ENCODE peak calls at places on chromosomes 12 and 14, in four cellular contexts. V is K562, F is GM12878, O is SK-N-SH. H is an unnamed sample.

GRCh38 chr12:110741371-110741770 is 1.3 kb downstream of the PPP1CC start:
- DNase-seq in O (no peak), F (no peak), V (no peak), H (no peak)

GRCh38 chr14:101151226-101151929 is 247.9 kb upstream of the RTL1 start:
- DNase-seq in O (no peak), F (no peak), V (no peak), H (no peak)

GRCh38 chr12:46959484-46959883 is 119.9 kb upstream of the PCED1B start:
- DNase-seq in F (no peak), O (no peak), V (no peak), H (no peak)

GRCh38 chr12:60072911-60073310 is 477.1 kb downstream of the SLC16A7 start:
- DNase-seq in O (no peak), F (no peak), V (no peak), H (no peak)

GRCh38 chr12:49582201-49582600 is 14.3 kb upstream of the MCRS1 start:
- DNase-seq in V (no peak), O (no peak), F (no peak), H (no peak)

GRCh38 chr14:105348945-105349699 is 34.6 kb downstream of the PACS2 start:
- DNase-seq in F (no peak), V (no peak), O (no peak), H (no peak)

GRCh38 chr12:48881652-48882324 is 16.1 kb upstream of the RND1 start:
- DNase-seq in O (no peak), F (no peak), V (no peak), H (no peak)

GRCh38 chr12:49060237-49061156 is at the start of gene KMT2D:
- DNase-seq in O (peak; percentile 95), V (peak; percentile 89), F (peak; percentile 59), H (peak; percentile 92)

GRCh38 chr12:20257311-20257710 is 111.0 kb upstream of the PDE3A start:
- DNase-seq in V (no peak), F (no peak), O (no peak), H (no peak)

GRCh38 chr14:67418368-67419174 is 6.6 kb upstream of the PLEK2 start:
- DNase-seq in V (peak; percentile 74), F (no peak), O (no peak), H (no peak)

GRCh38 chr14:96538663-96539317 is 36.6 kb downstream of the PAPOLA start:
- DNase-seq in O (no peak), V (no peak), F (no peak), H (no peak)

GRCh38 chr14:71143391-71144290 is 236.4 kb downstream of the PCNX1 start:
- DNase-seq in V (peak; percentile 19), F (no peak), O (no peak), H (no peak)

GRCh38 chr14:68952544-68953535 is 26.3 kb downstream of the ACTN1 start:
- DNase-seq in V (no peak), F (no peak), O (peak; percentile 78), H (no peak)

GRCh38 chr14:76644875-76645518 is 116.3 kb upstream of the VASH1 start:
- DNase-seq in O (peak; percentile 74), V (peak; percentile 49), F (no peak), H (peak; percentile 79)

GRCh38 chr14:78227466-78228077 is 57.4 kb downstream of the NRXN3 start:
- DNase-seq in V (no peak), F (no peak), O (no peak), H (peak; percentile 17)

GRCh38 chr12:57637364-57637763 is 4.4 kb upstream of the B4GALNT1 start:
- DNase-seq in F (no peak), V (peak; percentile 5), O (no peak), H (no peak)

GRCh38 chr12:4272976-4273650 is 449 bp upstream of the CCND2 start:
- DNase-seq in F (no peak), O (no peak), V (no peak), H (no peak)
- TF ChIP-seq USF1 in F (no peak), O (no peak), V (no peak), H (no peak)

DNA sequence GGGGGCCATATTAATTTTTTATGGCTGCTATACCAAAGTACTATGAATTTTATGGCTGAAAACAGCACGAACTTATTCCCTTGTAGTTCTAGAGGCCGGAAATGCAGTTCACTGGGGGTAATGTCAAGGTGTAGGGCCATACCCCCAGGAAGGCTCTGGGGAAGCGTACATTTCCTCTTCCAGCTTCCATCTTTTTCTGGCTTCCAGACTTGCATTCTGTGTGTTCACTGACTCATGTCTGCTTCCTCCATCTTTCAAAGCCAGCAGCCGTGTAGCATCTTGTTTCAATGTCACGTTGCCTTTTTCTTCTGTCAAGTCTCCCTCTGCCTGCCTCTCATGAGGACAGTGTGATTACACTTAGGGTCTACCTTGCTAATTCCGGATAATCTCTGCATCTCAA is 133.6 kb downstream of the BICD1 start:
- DNase-seq in F (no peak), O (no peak), V (no peak), H (no peak)
- TF ChIP-seq USF1 in F (no peak), O (no peak), V (no peak), H (no peak)

DNA sequence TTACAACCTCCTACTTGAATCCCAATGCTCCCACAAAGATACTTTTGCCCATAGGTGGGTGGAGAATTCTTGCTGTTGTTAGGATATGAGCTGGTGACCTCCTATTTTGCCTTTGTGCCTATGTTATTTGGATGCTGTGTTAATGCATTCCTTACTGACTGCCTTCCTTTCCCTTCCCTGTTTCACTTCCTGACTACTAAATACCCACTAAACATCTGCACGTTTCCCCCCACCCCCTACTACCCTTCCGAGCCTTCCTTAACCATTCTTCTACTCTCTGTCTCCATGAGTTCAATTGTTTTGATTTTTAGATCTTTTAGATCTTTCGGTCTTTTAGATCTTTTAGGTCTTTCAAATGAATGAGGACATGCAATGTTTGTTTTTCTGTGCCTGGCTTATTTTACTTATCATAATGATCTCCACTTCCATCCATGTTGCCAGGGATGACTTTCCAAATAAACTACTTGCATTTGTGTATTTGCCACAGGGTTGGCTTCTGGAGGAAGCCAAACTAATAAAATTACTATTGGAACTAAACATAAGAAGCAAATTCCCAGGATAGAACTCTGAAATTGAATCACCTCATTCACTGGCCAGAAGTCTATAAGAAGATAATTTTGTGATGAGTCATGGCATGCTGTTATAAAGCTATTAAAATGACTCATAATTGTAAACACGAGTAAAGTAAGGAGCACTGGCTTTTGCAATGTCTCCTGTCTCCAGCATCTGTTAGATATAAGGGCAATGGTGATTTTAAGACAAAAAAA is 586.2 kb downstream of the LRFN5 start:
- DNase-seq in F (no peak), V (no peak), O (no peak), H (no peak)
- TF ChIP-seq USF1 in F (no peak), V (no peak), O (no peak), H (no peak)

GRCh38 chr12:6548556-6549378 is 7.1 kb downstream of the IFFO1 start:
- DNase-seq in V (no peak), O (no peak), F (no peak), H (no peak)
- TF ChIP-seq USF1 in V (no peak), O (no peak), F (no peak), H (no peak)

GRCh38 chr12:119696943-119697342 is 29.0 kb downstream of the PRKAB1 start:
- DNase-seq in O (no peak), F (no peak), V (no peak), H (no peak)

GRCh38 chr12:119695034-119695433 is 27.1 kb downstream of the PRKAB1 start:
- DNase-seq in F (no peak), V (peak; percentile 37), O (peak; percentile 37), H (peak; percentile 32)

GRCh38 chr12:119699199-119699765 is 31.3 kb downstream of the PRKAB1 start:
- DNase-seq in V (no peak), O (no peak), F (no peak), H (no peak)

GRCh38 chr12:119704065-119704747 is 36.3 kb downstream of the PRKAB1 start:
- DNase-seq in V (no peak), O (no peak), F (no peak), H (no peak)

DNA sequence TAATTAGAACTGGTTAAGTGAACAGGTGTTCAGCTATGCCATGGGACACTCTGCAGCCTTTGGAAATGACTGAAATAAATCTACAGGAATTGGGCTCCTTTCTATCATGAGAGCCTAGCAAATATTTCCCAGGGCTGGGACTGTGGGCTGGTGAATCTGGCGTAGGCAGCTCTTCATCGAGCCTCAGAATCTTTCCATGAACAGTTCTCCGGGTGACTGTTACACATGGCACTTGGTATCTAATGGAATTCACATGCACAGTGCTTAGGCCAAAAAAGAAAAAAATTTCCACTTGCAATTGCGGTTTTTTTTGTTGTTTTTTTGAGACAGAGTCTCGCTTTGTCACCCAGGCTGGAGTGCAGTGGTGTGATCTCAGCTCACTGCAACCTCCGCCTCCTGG is 32.1 kb downstream of the PRKAB1 start:
- DNase-seq in V (no peak), F (no peak), O (no peak), H (no peak)
- TF ChIP-seq USF1 in V (no peak), F (no peak), O (no peak), H (no peak)

GRCh38 chr12:26830783-26831601 is 2.0 kb downstream of the ITPR2 start:
- DNase-seq in F (no peak), O (no peak), V (no peak), H (no peak)

GRCh38 chr12:26830358-26830757 is 2.6 kb downstream of the ITPR2 start:
- DNase-seq in O (no peak), F (no peak), V (no peak), H (no peak)

GRCh38 chr12:26831959-26832816 is 806 bp downstream of the ITPR2 start:
- DNase-seq in V (peak; percentile 56), F (no peak), O (peak; percentile 78), H (peak; percentile 46)

GRCh38 chr12:26832817-26833691 is at the start of gene ITPR2:
- DNase-seq in V (peak; percentile 99), F (peak; percentile 60), O (peak; percentile 100), H (peak; percentile 93)

DNA sequence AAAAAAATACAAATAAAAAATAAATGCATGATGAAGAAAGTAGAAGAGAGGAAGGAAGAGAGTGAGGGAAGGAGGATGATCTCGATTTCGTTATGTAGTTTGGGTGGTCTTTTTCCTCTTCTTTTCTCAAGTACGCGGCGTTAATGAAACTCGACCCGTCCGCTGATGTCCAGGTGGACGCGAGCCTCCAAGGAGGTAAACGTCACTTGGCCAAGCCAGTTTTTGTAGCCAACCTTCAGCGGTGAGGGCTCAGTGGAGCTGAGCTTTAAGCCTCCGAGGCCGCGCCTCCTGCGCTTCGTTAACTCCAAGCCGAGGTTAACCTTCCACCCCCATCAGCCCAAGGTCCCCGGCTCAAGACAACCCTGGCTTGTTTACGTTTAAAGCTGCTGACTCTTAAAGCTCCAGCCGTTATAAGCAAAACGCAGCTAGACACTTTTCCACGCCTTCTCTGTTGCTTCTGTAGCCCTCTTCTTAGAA is 736 bp upstream of the ITPR2 start:
- DNase-seq in V (peak; percentile 21), O (peak; percentile 50), F (no peak), H (peak; percentile 69)
- TF ChIP-seq USF1 in V (no peak), O (no peak), F (no peak), H (no peak)

H was measured in WTC11.